ENCODE peak calls at places on chromosomes 2 and 18, in six cellular contexts. One of them, this sample, is unnamed.
A peak's percentile ranks its signal among the peaks of the same experiment; 100 is the strongest.

GRCh38 chr2:110657721-110658305 is 20.1 kb downstream of the BUB1 start:
- DNase-seq in fibroblast of the aortic adventitia: no peak
- DNase-seq in sigmoid colon: no peak
- DNase-seq in KBM-7: no peak
- DNase-seq in NCI-H69: no peak
- DNase-seq in occipital lobe: no peak
- DNase-seq in this sample: no peak

GRCh38 chr2:1685957-1686783 is 58.1 kb downstream of the PXDN start:
- DNase-seq in fibroblast of the aortic adventitia: no peak
- DNase-seq in sigmoid colon: no peak
- DNase-seq in KBM-7: no peak
- DNase-seq in NCI-H69: no peak
- DNase-seq in occipital lobe: no peak
- DNase-seq in this sample: no peak

GRCh38 chr18:41266616-41267015 is 688.4 kb upstream of the PIK3C3 start:
- DNase-seq in fibroblast of the aortic adventitia: no peak
- DNase-seq in sigmoid colon: no peak
- DNase-seq in KBM-7: no peak
- DNase-seq in NCI-H69: peak; percentile 62
- DNase-seq in occipital lobe: no peak
- DNase-seq in this sample: no peak

GRCh38 chr18:52764271-52764670 is 424.3 kb downstream of the DCC start:
- DNase-seq in fibroblast of the aortic adventitia: no peak
- DNase-seq in sigmoid colon: no peak
- DNase-seq in KBM-7: no peak
- DNase-seq in NCI-H69: peak; percentile 95
- DNase-seq in occipital lobe: no peak
- DNase-seq in this sample: no peak

GRCh38 chr18:23068692-23069305 is 66.5 kb upstream of the CABLES1 start:
- DNase-seq in fibroblast of the aortic adventitia: no peak
- DNase-seq in sigmoid colon: no peak
- DNase-seq in KBM-7: peak; percentile 59
- DNase-seq in NCI-H69: no peak
- DNase-seq in occipital lobe: no peak
- DNase-seq in this sample: no peak

GRCh38 chr2:165277860-165278656 is 38.8 kb downstream of the SCN2A start:
- DNase-seq in fibroblast of the aortic adventitia: no peak
- DNase-seq in sigmoid colon: no peak
- DNase-seq in KBM-7: no peak
- DNase-seq in NCI-H69: no peak
- DNase-seq in occipital lobe: no peak
- DNase-seq in this sample: no peak

GRCh38 chr2:58240938-58241755 is at the start of gene FANCL:
- DNase-seq in fibroblast of the aortic adventitia: peak; percentile 86
- DNase-seq in sigmoid colon: peak; percentile 94
- DNase-seq in KBM-7: peak; percentile 89
- DNase-seq in NCI-H69: peak; percentile 93
- DNase-seq in occipital lobe: peak; percentile 89
- DNase-seq in this sample: peak; percentile 93

GRCh38 chr2:201120500-201120899 is 4.5 kb downstream of the CFLAR start:
- DNase-seq in fibroblast of the aortic adventitia: no peak
- DNase-seq in sigmoid colon: no peak
- DNase-seq in KBM-7: peak; percentile 37
- DNase-seq in NCI-H69: no peak
- DNase-seq in occipital lobe: no peak
- DNase-seq in this sample: no peak

GRCh38 chr18:70149156-70149555 is 56.3 kb downstream of the RTTN start:
- DNase-seq in fibroblast of the aortic adventitia: no peak
- DNase-seq in sigmoid colon: no peak
- DNase-seq in KBM-7: no peak
- DNase-seq in NCI-H69: no peak
- DNase-seq in occipital lobe: no peak
- DNase-seq in this sample: no peak

GRCh38 chr18:21741511-21742322 is 1.1 kb downstream of the MIB1 start:
- DNase-seq in fibroblast of the aortic adventitia: peak; percentile 24
- DNase-seq in sigmoid colon: peak; percentile 78
- DNase-seq in KBM-7: peak; percentile 39
- DNase-seq in NCI-H69: peak; percentile 87
- DNase-seq in occipital lobe: no peak
- DNase-seq in this sample: no peak

GRCh38 chr2:234950730-234951385 is 959 bp upstream of the SH3BP4 start:
- DNase-seq in fibroblast of the aortic adventitia: peak; percentile 72
- DNase-seq in sigmoid colon: peak; percentile 63
- DNase-seq in KBM-7: no peak
- DNase-seq in NCI-H69: no peak
- DNase-seq in occipital lobe: no peak
- DNase-seq in this sample: no peak

GRCh38 chr2:39119732-39120520 is 925 bp downstream of the SOS1 start:
- DNase-seq in fibroblast of the aortic adventitia: peak; percentile 49
- DNase-seq in sigmoid colon: peak; percentile 69
- DNase-seq in KBM-7: peak; percentile 56
- DNase-seq in NCI-H69: peak; percentile 68
- DNase-seq in occipital lobe: peak; percentile 23
- DNase-seq in this sample: no peak

GRCh38 chr2:216170362-216170761 is 61.2 kb downstream of the XRCC5 start:
- DNase-seq in fibroblast of the aortic adventitia: no peak
- DNase-seq in sigmoid colon: no peak
- DNase-seq in KBM-7: no peak
- DNase-seq in NCI-H69: peak; percentile 35
- DNase-seq in occipital lobe: no peak
- DNase-seq in this sample: no peak

GRCh38 chr2:66317268-66317899 is 117.5 kb upstream of the MEIS1 start:
- DNase-seq in fibroblast of the aortic adventitia: no peak
- DNase-seq in sigmoid colon: no peak
- DNase-seq in KBM-7: no peak
- DNase-seq in NCI-H69: no peak
- DNase-seq in occipital lobe: no peak
- DNase-seq in this sample: no peak

GRCh38 chr18:22470141-22470510 is 52.4 kb upstream of the CTAGE1 start:
- DNase-seq in fibroblast of the aortic adventitia: no peak
- DNase-seq in sigmoid colon: no peak
- DNase-seq in KBM-7: no peak
- DNase-seq in NCI-H69: no peak
- DNase-seq in occipital lobe: no peak
- DNase-seq in this sample: no peak

GRCh38 chr2:44075536-44075935 is 79.7 kb upstream of the LRPPRC start:
- DNase-seq in fibroblast of the aortic adventitia: peak; percentile 84
- DNase-seq in sigmoid colon: no peak
- DNase-seq in KBM-7: no peak
- DNase-seq in NCI-H69: peak; percentile 74
- DNase-seq in occipital lobe: peak; percentile 44
- DNase-seq in this sample: no peak

GRCh38 chr2:10382313-10383061 is 65.6 kb downstream of the ODC1 start:
- DNase-seq in fibroblast of the aortic adventitia: no peak
- DNase-seq in sigmoid colon: no peak
- DNase-seq in KBM-7: peak; percentile 98
- DNase-seq in NCI-H69: peak; percentile 23
- DNase-seq in occipital lobe: no peak
- DNase-seq in this sample: no peak

GRCh38 chr2:223760838-223761502 is 76.4 kb downstream of the AP1S3 start:
- DNase-seq in fibroblast of the aortic adventitia: peak; percentile 65
- DNase-seq in sigmoid colon: no peak
- DNase-seq in KBM-7: peak; percentile 3
- DNase-seq in NCI-H69: no peak
- DNase-seq in occipital lobe: no peak
- DNase-seq in this sample: no peak

GRCh38 chr2:11097038-11097720 is 58.1 kb upstream of the SLC66A3 start:
- DNase-seq in fibroblast of the aortic adventitia: peak; percentile 55
- DNase-seq in sigmoid colon: no peak
- DNase-seq in KBM-7: no peak
- DNase-seq in NCI-H69: no peak
- DNase-seq in occipital lobe: no peak
- DNase-seq in this sample: peak; percentile 90

GRCh38 chr18:8480506-8481328 is 128.5 kb upstream of the RAB12 start:
- DNase-seq in fibroblast of the aortic adventitia: peak; percentile 81
- DNase-seq in sigmoid colon: peak; percentile 73
- DNase-seq in KBM-7: peak; percentile 31
- DNase-seq in NCI-H69: peak; percentile 83
- DNase-seq in occipital lobe: peak; percentile 39
- DNase-seq in this sample: no peak

GRCh38 chr2:100178085-100178788 is 35.8 kb upstream of the AFF3 start:
- DNase-seq in fibroblast of the aortic adventitia: peak; percentile 34
- DNase-seq in sigmoid colon: no peak
- DNase-seq in KBM-7: peak; percentile 65
- DNase-seq in NCI-H69: peak; percentile 24
- DNase-seq in occipital lobe: no peak
- DNase-seq in this sample: peak; percentile 77

GRCh38 chr2:69308338-69308737 is 78.7 kb downstream of the GFPT1 start:
- DNase-seq in fibroblast of the aortic adventitia: no peak
- DNase-seq in sigmoid colon: no peak
- DNase-seq in KBM-7: no peak
- DNase-seq in NCI-H69: no peak
- DNase-seq in occipital lobe: no peak
- DNase-seq in this sample: no peak

GRCh38 chr18:36191286-36191685 is 4.0 kb downstream of the MOCOS start:
- DNase-seq in fibroblast of the aortic adventitia: no peak
- DNase-seq in sigmoid colon: no peak
- DNase-seq in KBM-7: no peak
- DNase-seq in NCI-H69: no peak
- DNase-seq in occipital lobe: no peak
- DNase-seq in this sample: no peak

GRCh38 chr2:96203130-96204028 is 5.2 kb downstream of the STARD7 start:
- DNase-seq in fibroblast of the aortic adventitia: no peak
- DNase-seq in sigmoid colon: no peak
- DNase-seq in KBM-7: no peak
- DNase-seq in NCI-H69: no peak
- DNase-seq in occipital lobe: no peak
- DNase-seq in this sample: no peak

GRCh38 chr2:186486651-186487647 is 889 bp downstream of the ZC3H15 start:
- DNase-seq in fibroblast of the aortic adventitia: peak; percentile 54
- DNase-seq in sigmoid colon: no peak
- DNase-seq in KBM-7: peak; percentile 61
- DNase-seq in NCI-H69: peak; percentile 43
- DNase-seq in occipital lobe: no peak
- DNase-seq in this sample: no peak

GRCh38 chr2:15971831-15972522 is 31.6 kb downstream of the MYCN start:
- DNase-seq in fibroblast of the aortic adventitia: no peak
- DNase-seq in sigmoid colon: no peak
- DNase-seq in KBM-7: no peak
- DNase-seq in NCI-H69: no peak
- DNase-seq in occipital lobe: no peak
- DNase-seq in this sample: no peak

GRCh38 chr2:176854062-176854461 is 358.5 kb upstream of the HNRNPA3 start:
- DNase-seq in fibroblast of the aortic adventitia: no peak
- DNase-seq in sigmoid colon: no peak
- DNase-seq in KBM-7: no peak
- DNase-seq in NCI-H69: peak; percentile 91
- DNase-seq in occipital lobe: no peak
- DNase-seq in this sample: no peak

GRCh38 chr2:232519581-232519980 is 607 bp upstream of the PRSS56 start:
- DNase-seq in fibroblast of the aortic adventitia: no peak
- DNase-seq in sigmoid colon: no peak
- DNase-seq in KBM-7: no peak
- DNase-seq in NCI-H69: peak; percentile 85
- DNase-seq in occipital lobe: no peak
- DNase-seq in this sample: no peak

GRCh38 chr2:96340493-96341414 is 5.2 kb downstream of the NCAPH start:
- DNase-seq in fibroblast of the aortic adventitia: peak; percentile 27
- DNase-seq in sigmoid colon: no peak
- DNase-seq in KBM-7: no peak
- DNase-seq in NCI-H69: no peak
- DNase-seq in occipital lobe: no peak
- DNase-seq in this sample: no peak

GRCh38 chr2:223459328-223459939 is 142.7 kb downstream of the SCG2 start:
- DNase-seq in fibroblast of the aortic adventitia: peak; percentile 57
- DNase-seq in sigmoid colon: no peak
- DNase-seq in KBM-7: peak; percentile 9
- DNase-seq in NCI-H69: peak; percentile 61
- DNase-seq in occipital lobe: no peak
- DNase-seq in this sample: no peak

GRCh38 chr2:17470855-17471641 is 47.2 kb downstream of the RAD51AP2 start:
- DNase-seq in fibroblast of the aortic adventitia: peak; percentile 59
- DNase-seq in sigmoid colon: no peak
- DNase-seq in KBM-7: peak; percentile 45
- DNase-seq in NCI-H69: peak; percentile 49
- DNase-seq in occipital lobe: no peak
- DNase-seq in this sample: no peak

GRCh38 chr2:95326433-95327140 is 29.4 kb downstream of the KCNIP3 start:
- DNase-seq in fibroblast of the aortic adventitia: no peak
- DNase-seq in sigmoid colon: no peak
- DNase-seq in KBM-7: no peak
- DNase-seq in NCI-H69: no peak
- DNase-seq in occipital lobe: no peak
- DNase-seq in this sample: no peak

GRCh38 chr2:77193858-77194448 is 328.2 kb downstream of the LRRTM4 start:
- DNase-seq in fibroblast of the aortic adventitia: no peak
- DNase-seq in sigmoid colon: no peak
- DNase-seq in KBM-7: no peak
- DNase-seq in NCI-H69: no peak
- DNase-seq in occipital lobe: no peak
- DNase-seq in this sample: no peak

GRCh38 chr2:24724111-24724775 is 68.9 kb downstream of the PTRHD1 start:
- DNase-seq in fibroblast of the aortic adventitia: no peak
- DNase-seq in sigmoid colon: no peak
- DNase-seq in KBM-7: no peak
- DNase-seq in NCI-H69: no peak
- DNase-seq in occipital lobe: no peak
- DNase-seq in this sample: no peak

GRCh38 chr2:219440388-219441256 is 6.0 kb downstream of the SPEG start:
- DNase-seq in fibroblast of the aortic adventitia: peak; percentile 16
- DNase-seq in sigmoid colon: no peak
- DNase-seq in KBM-7: no peak
- DNase-seq in NCI-H69: peak; percentile 30
- DNase-seq in occipital lobe: no peak
- DNase-seq in this sample: no peak

GRCh38 chr2:219688560-219689445 is 61.4 kb downstream of the SLC4A3 start:
- DNase-seq in fibroblast of the aortic adventitia: peak; percentile 94
- DNase-seq in sigmoid colon: no peak
- DNase-seq in KBM-7: no peak
- DNase-seq in NCI-H69: no peak
- DNase-seq in occipital lobe: no peak
- DNase-seq in this sample: no peak

GRCh38 chr2:70088508-70089219 is 1.4 kb downstream of the PCBP1 start:
- DNase-seq in fibroblast of the aortic adventitia: peak; percentile 24
- DNase-seq in sigmoid colon: no peak
- DNase-seq in KBM-7: no peak
- DNase-seq in NCI-H69: peak; percentile 75
- DNase-seq in occipital lobe: no peak
- DNase-seq in this sample: no peak

GRCh38 chr18:24402209-24402785 is 4.7 kb upstream of the OSBPL1A start:
- DNase-seq in fibroblast of the aortic adventitia: no peak
- DNase-seq in sigmoid colon: no peak
- DNase-seq in KBM-7: peak; percentile 21
- DNase-seq in NCI-H69: no peak
- DNase-seq in occipital lobe: no peak
- DNase-seq in this sample: no peak

GRCh38 chr2:239944706-239945551 is 80.2 kb downstream of the NDUFA10 start:
- DNase-seq in fibroblast of the aortic adventitia: no peak
- DNase-seq in sigmoid colon: peak; percentile 62
- DNase-seq in KBM-7: no peak
- DNase-seq in NCI-H69: no peak
- DNase-seq in occipital lobe: no peak
- DNase-seq in this sample: no peak

This sample was measured in esophagus muscularis mucosa.